ENCODE peak calls at places on chromosomes 5 and 9, in ten cellular contexts. A is tibial nerve, T is adrenal gland, L is GM12878, S is prostate gland, V is K562, D is ovary, I is testis, H is right lobe of liver, X is transverse colon. J is an unnamed sample.

GRCh38 chr5:36724429-36725332 is 118.3 kb downstream of the SLC1A3 start:
- DNase-seq in I (peak; percentile 61), S (no peak), A (peak; percentile 27), L (peak; percentile 94), H (peak; percentile 51), T (peak; percentile 45), X (peak; percentile 64), V (peak; percentile 61), D (no peak), J (peak; percentile 20)

GRCh38 chr5:107337281-107337680 is 333.5 kb downstream of the EFNA5 start:
- DNase-seq in A (no peak), H (no peak), V (no peak), X (peak; percentile 14), L (no peak), T (no peak), D (no peak), I (no peak), S (no peak), J (no peak)

GRCh38 chr5:44871401-44871800 is 62.7 kb downstream of the MRPS30 start:
- DNase-seq in S (no peak), H (no peak), A (no peak), I (no peak), V (no peak), L (no peak), D (no peak), T (no peak), X (no peak), J (no peak)

GRCh38 chr9:137454145-137454505 is 5.0 kb downstream of the NSMF start:
- DNase-seq in H (peak; percentile 84), I (no peak), V (peak; percentile 70), L (no peak), S (no peak), T (no peak), D (peak; percentile 81), A (no peak), X (peak; percentile 78), J (peak; percentile 26)

GRCh38 chr5:58773744-58774441 is 191.0 kb downstream of the RAB3C start:
- DNase-seq in V (no peak), S (no peak), L (no peak), T (peak; percentile 70), I (peak; percentile 67), A (no peak), D (peak; percentile 47), X (no peak), H (peak; percentile 71), J (peak; percentile 92)

GRCh38 chr9:19999491-20000057 is 210.7 kb upstream of the SLC24A2 start:
- DNase-seq in X (no peak), A (no peak), I (no peak), H (no peak), L (peak; percentile 92), V (no peak), T (no peak), D (no peak), S (no peak), J (no peak)

GRCh38 chr5:82694886-82695285 is 382.3 kb downstream of the TMEM167A start:
- DNase-seq in X (peak; percentile 21), V (no peak), A (no peak), D (no peak), I (no peak), L (no peak), H (no peak), T (no peak), S (no peak), J (no peak)

GRCh38 chr9:15268796-15269195 is 38.2 kb downstream of the TTC39B start:
- DNase-seq in L (no peak), V (no peak), X (no peak), S (no peak), H (no peak), I (no peak), A (no peak), T (no peak), D (no peak), J (no peak)

GRCh38 chr9:34741628-34742027 is 31.7 kb upstream of the CCL21 start:
- DNase-seq in V (no peak), I (no peak), D (no peak), A (no peak), S (peak; percentile 50), T (no peak), X (no peak), L (no peak), H (no peak), J (no peak)

GRCh38 chr9:7780261-7780988 is 19.2 kb downstream of the DMAC1 start:
- DNase-seq in X (no peak), H (no peak), D (no peak), L (no peak), I (no peak), S (no peak), T (no peak), V (no peak), A (no peak), J (no peak)

GRCh38 chr5:157820593-157821252 is 38.2 kb downstream of the CLINT1 start:
- DNase-seq in H (no peak), T (peak; percentile 33), V (peak; percentile 16), X (no peak), I (peak; percentile 43), S (peak; percentile 23), D (no peak), L (no peak), A (peak; percentile 53), J (peak; percentile 37)

GRCh38 chr9:120536949-120537640 is 42.9 kb downstream of the CDK5RAP2 start:
- DNase-seq in X (no peak), V (no peak), L (no peak), I (no peak), H (no peak), D (no peak), T (no peak), S (no peak), A (no peak), J (no peak)

GRCh38 chr5:89117131-89117644 is 234.2 kb upstream of the MEF2C start:
- DNase-seq in D (no peak), I (no peak), V (no peak), H (peak; percentile 69), S (no peak), X (peak; percentile 57), A (no peak), L (peak; percentile 55), T (no peak), J (peak; percentile 6)

GRCh38 chr9:130940693-130941576 is 1.9 kb upstream of the FIBCD1 start:
- DNase-seq in D (peak; percentile 74), I (peak; percentile 86), H (peak; percentile 81), V (peak; percentile 93), A (peak; percentile 68), S (peak; percentile 84), X (peak; percentile 93), T (peak; percentile 76), L (no peak), J (peak; percentile 90)

GRCh38 chr5:167643616-167644015 is 647.8 kb upstream of the WWC1 start:
- DNase-seq in H (no peak), V (no peak), L (no peak), A (no peak), X (no peak), T (no peak), I (no peak), D (no peak), S (no peak), J (no peak)

GRCh38 chr5:168777651-168778050 is 198.5 kb upstream of the PANK3 start:
- DNase-seq in S (no peak), L (no peak), D (no peak), A (no peak), H (no peak), I (no peak), V (no peak), X (no peak), T (no peak), J (no peak)

DNA sequence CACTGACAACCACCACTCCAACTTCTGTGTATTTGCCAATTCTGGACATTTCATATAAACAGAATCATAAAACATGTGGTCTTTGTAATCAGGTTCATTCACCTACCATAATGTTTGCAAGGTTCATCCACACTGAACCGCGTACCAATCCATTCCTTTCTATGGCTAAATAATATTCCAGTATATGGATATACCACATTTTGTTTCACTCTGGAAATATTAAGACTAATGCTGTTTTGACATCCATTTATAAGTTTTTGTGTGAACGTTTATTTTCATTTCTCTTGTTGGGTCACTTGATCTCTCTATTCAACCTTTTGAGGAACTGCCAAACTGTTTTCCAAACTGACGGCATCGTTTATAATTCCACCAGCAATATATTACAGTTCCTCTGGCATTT is 26.3 kb upstream of the RNF38 start:
- DNase-seq in H (no peak), X (no peak), A (no peak), D (no peak), V (no peak), I (no peak), S (no peak), T (no peak), L (no peak), J (no peak)
- H3K27me3 ChIP-seq in H (no peaks in the 10 kb centered on the region), X (no peaks in the 10 kb centered on the region), A (no peaks in the 10 kb centered on the region), D (no peaks in the 10 kb centered on the region), V (no peaks in the 10 kb centered on the region), I (no peaks in the 10 kb centered on the region), S (no peaks in the 10 kb centered on the region), T (no peaks in the 10 kb centered on the region), L (no peaks in the 10 kb centered on the region), J (no peaks in the 10 kb centered on the region)

GRCh38 chr5:141567513-141568117 is 51.2 kb downstream of the DIAPH1 start:
- DNase-seq in X (no peak), T (no peak), H (no peak), I (no peak), D (no peak), S (no peak), A (no peak), L (no peak), V (peak; percentile 25), J (no peak)
- H3K36me3 ChIP-seq in X (peaks cover 26% of the 10 kb centered on the region), T (no peaks in the 10 kb centered on the region), H (peaks cover 42% of the 10 kb centered on the region), I (no peaks in the 10 kb centered on the region), D (no peaks in the 10 kb centered on the region), S (no peaks in the 10 kb centered on the region), A (peaks cover 45% of the 10 kb centered on the region), L (peaks cover 4% of the 10 kb centered on the region), V (peaks cover 98% of the 10 kb centered on the region), J (no peaks in the 10 kb centered on the region)

DNA sequence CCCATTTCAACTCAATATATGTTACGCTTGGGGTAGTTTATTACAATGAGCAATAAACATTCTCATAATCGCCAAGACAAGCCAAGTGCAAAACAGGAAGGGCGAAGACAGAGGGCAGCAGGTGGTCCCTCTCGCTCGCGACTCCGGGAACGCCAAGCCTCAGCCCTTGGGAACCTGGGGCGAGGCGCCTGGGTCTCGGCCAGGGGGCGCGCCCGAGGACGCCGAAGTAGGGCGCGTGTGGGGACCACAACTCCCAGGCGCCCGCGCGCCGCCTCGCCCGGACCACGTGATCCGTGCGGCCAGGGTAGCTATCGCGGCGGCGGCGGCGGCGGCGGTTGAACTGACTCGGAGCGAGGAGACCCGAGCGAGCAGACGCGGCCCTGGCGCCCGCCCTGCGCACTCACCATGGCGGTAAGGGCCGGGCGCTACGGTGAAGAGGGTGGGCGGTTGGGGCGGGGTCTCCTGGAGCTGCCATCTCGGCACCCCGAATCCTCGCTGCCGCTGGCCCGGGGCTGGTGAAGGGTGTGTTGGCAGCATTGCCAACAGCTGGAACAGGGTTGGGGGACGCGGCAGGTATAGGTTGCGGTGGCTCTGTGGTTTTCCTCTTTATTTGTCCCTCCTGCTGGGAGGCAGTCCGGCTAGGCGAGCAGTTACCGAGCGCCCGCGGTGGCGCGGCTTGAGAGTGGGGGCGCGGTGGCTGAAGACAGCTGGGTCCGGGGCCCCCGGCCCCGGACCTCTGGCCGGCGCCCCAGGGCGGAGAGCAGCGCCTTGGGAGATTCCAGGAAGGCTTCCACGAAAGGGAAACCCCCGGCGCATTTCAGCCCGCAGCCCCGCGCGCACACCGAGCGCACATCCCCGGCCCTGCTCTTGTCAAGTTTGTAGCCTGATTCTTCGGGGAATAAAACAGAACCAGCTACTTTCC is at the start of gene SLC31A2:
- DNase-seq in S (peak; percentile 82), V (peak; percentile 95), H (peak; percentile 93), I (peak; percentile 95), D (peak; percentile 86), L (peak; percentile 7), X (peak; percentile 92), T (peak; percentile 92), A (peak; percentile 73), J (peak; percentile 90)
- TF ChIP-seq POLR2A in S (peak; percentile 76), V (peak; percentile 70), H (peak; percentile 90), I (no peak), D (peak; percentile 29), L (peak; percentile 75), X (peak; percentile 80), T (peak; percentile 91), A (no peak), J (peak; percentile 86)

GRCh38 chr5:149133795-149134777 is 7.2 kb upstream of the ABLIM3 start:
- DNase-seq in H (peak; percentile 87), S (no peak), V (peak; percentile 23), T (peak; percentile 90), I (no peak), L (no peak), X (no peak), D (no peak), A (no peak), J (no peak)
- H3K27me3 ChIP-seq in H (no peaks in the 10 kb centered on the region), S (no peaks in the 10 kb centered on the region), V (peaks cover 5% of the 10 kb centered on the region), T (no peaks in the 10 kb centered on the region), I (no peaks in the 10 kb centered on the region), L (no peaks in the 10 kb centered on the region), X (peaks cover 8% of the 10 kb centered on the region), D (no peaks in the 10 kb centered on the region), A (no peaks in the 10 kb centered on the region), J (no peaks in the 10 kb centered on the region)